ENCODE peak calls at places on chromosome 14, in six cellular contexts. H, G, B, Q, S and P are unnamed samples.

GRCh38 chr14:55448146-55448614 is 7.8 kb upstream of the TBPL2 start:
- DNase-seq in Q (no peak), G (no peak), H (no peak), B (no peak), S (no peak), P (no peak)

GRCh38 chr14:81801921-81802320 is 268.3 kb upstream of the SEL1L start:
- DNase-seq in S (no peak), H (no peak), Q (no peak), G (no peak), B (no peak), P (no peak)

GRCh38 chr14:93906341-93907329 is 20.5 kb upstream of the FAM181A start:
- DNase-seq in Q (peak), B (no peak), S (peak), H (peak), G (peak), P (peak)

GRCh38 chr14:101602466-101602840 is 41.2 kb downstream of the DIO3 start:
- DNase-seq in B (no peak), G (no peak), S (no peak), H (no peak), Q (no peak), P (no peak)

GRCh38 chr14:24605435-24606190 is 3.9 kb downstream of the GZMH start:
- DNase-seq in B (no peak), H (peak), G (peak), S (peak), Q (peak), P (peak)

GRCh38 chr14:20608383-20609095 is 17.4 kb upstream of the RNASE12 start:
- DNase-seq in G (no peak), Q (no peak), B (no peak), S (no peak), H (no peak), P (no peak)

GRCh38 chr14:102320033-102320660 is 601 bp downstream of the ZNF839 start:
- DNase-seq in H (no peak), Q (no peak), G (no peak), B (no peak), S (peak), P (peak)

GRCh38 chr14:32109676-32110075 is 32.6 kb downstream of the ARHGAP5 start:
- DNase-seq in H (no peak), Q (no peak), G (no peak), S (no peak), B (no peak), P (no peak)

GRCh38 chr14:85214471-85214870 is 315.5 kb upstream of the FLRT2 start:
- DNase-seq in G (no peak), Q (no peak), S (no peak), B (no peak), H (no peak), P (no peak)

GRCh38 chr14:76034566-76034965 is 49.0 kb downstream of the IFT43 start:
- DNase-seq in S (no peak), G (no peak), B (no peak), H (no peak), Q (no peak), P (no peak)

GRCh38 chr14:48384786-48385185 is 709.4 kb upstream of the MDGA2 start:
- DNase-seq in G (no peak), S (no peak), Q (no peak), H (no peak), B (no peak), P (no peak)

GRCh38 chr14:26596722-26597030 is 1.2 kb downstream of the NOVA1 start:
- DNase-seq in Q (no peak), G (no peak), S (no peak), H (no peak), B (no peak), P (no peak)

GRCh38 chr14:105490318-105490571 is 801 bp upstream of the TEDC1 start:
- DNase-seq in Q (no peak), H (no peak), B (no peak), G (no peak), S (no peak), P (no peak)

GRCh38 chr14:99047436-99048110 is 224.4 kb downstream of the BCL11B start:
- DNase-seq in S (no peak), B (no peak), Q (no peak), G (no peak), H (no peak), P (no peak)

GRCh38 chr14:100875126-100875525 is 28.4 kb downstream of the RTL1 start:
- DNase-seq in G (no peak), S (no peak), H (no peak), Q (no peak), B (no peak), P (no peak)

GRCh38 chr14:67269338-67270060 is 28.3 kb downstream of the PALS1 start:
- DNase-seq in S (no peak), B (no peak), G (no peak), H (peak), Q (no peak), P (no peak)

GRCh38 chr14:65502676-65503124 is 90.2 kb downstream of the FUT8 start:
- DNase-seq in H (no peak), G (no peak), Q (no peak), S (no peak), B (peak), P (no peak)

GRCh38 chr14:81209187-81209836 is 11.4 kb downstream of the GTF2A1 start:
- DNase-seq in H (no peak), Q (no peak), G (no peak), B (peak), S (no peak), P (peak)

GRCh38 chr14:50001999-50002925 is 109.4 kb downstream of the ARF6 start:
- DNase-seq in H (no peak), S (no peak), G (no peak), B (peak), Q (no peak), P (peak)

GRCh38 chr14:85437143-85437542 is 92.8 kb upstream of the FLRT2 start:
- DNase-seq in Q (no peak), G (peak), B (no peak), S (no peak), H (no peak), P (no peak)

GRCh38 chr14:78606111-78606510 is 435.9 kb downstream of the NRXN3 start:
- DNase-seq in B (no peak), G (no peak), S (no peak), Q (no peak), H (no peak), P (no peak)

GRCh38 chr14:94304243-94304642 is 11.2 kb upstream of the SERPINA10 start:
- DNase-seq in S (no peak), H (no peak), Q (no peak), B (no peak), G (no peak), P (no peak)

GRCh38 chr14:91854327-91854934 is 12.9 kb downstream of the TC2N start:
- DNase-seq in Q (no peak), G (no peak), H (no peak), B (no peak), S (no peak), P (no peak)

GRCh38 chr14:100214768-100215079 is 24.2 kb upstream of the YY1 start:
- DNase-seq in S (no peak), G (no peak), H (no peak), B (no peak), Q (no peak), P (no peak)

GRCh38 chr14:76901171-76902055 is 75.2 kb downstream of the LRRC74A start:
- DNase-seq in Q (no peak), S (no peak), H (no peak), B (no peak), G (no peak), P (no peak)

GRCh38 chr14:70052990-70053389 is 135.8 kb downstream of the SLC8A3 start:
- DNase-seq in B (no peak), H (no peak), S (no peak), Q (no peak), G (peak), P (no peak)

GRCh38 chr14:32202468-32202865 is 602 bp downstream of the RNU6-8 start:
- DNase-seq in G (peak), Q (no peak), B (no peak), S (no peak), H (peak), P (no peak)

GRCh38 chr14:22521449-22522239 is 67.4 kb downstream of the DAD1 start:
- DNase-seq in H (no peak), G (peak), B (no peak), Q (no peak), S (no peak), P (no peak)
- H3K4me3 ChIP-seq in H (no peak), G (no peak), B (no peak), Q (no peak), S (no peak), P (no peak)

DNA sequence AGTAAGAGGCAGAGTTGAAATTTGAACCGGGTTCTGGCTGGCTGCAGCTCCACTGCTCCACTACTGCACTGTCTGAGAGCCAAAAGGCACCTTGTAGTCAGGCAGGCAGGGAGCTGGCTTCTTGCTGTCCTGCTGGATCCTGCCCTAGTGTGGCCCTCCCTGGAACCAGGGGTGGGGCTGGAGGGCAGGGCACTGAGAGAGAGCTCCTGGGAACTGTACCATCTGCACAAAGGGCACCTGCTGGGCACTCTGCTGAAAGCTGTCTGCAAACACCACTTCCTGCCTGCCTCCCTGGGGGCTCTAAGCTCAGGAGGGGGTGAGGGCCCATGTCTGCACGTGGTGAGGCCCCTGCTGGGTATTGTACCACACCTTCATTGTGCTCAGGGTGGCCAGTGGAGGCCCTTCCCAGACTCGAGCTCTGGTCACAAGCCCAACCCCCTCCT is 19.0 kb upstream of the TCL1B start:
- DNase-seq in H (no peak), G (no peak), S (no peak), Q (no peak), B (no peak), P (no peak)
- TF ChIP-seq GABPA in H (no peak), G (no peak), S (no peak), Q (no peak), B (no peak), P (no peak)

DNA sequence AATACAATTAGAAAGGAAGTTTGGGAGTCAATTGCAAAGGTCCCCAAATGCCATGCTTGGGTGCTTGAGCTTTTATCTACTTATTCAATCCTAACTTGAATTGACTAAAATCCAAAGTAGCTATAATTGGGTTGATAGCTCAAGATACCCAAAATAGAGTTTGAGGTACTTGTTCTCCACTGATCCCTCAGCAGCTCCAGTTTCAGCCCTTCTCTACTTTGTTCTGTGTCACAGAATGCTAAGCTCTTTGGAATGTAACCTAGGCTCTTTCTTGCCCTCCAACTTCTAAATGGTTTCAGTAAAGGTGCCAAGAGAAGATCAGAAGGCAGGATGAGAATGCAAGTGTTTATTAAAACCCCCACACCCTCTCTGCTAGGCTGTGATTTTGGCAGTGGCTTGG is 251.4 kb upstream of the CLEC14A start:
- DNase-seq in S (no peak), B (no peak), Q (no peak), H (no peak), G (no peak), P (no peak)
- H3K27ac ChIP-seq in S (no peak), B (no peak), Q (no peak), H (no peak), G (no peak), P (no peak)

DNA sequence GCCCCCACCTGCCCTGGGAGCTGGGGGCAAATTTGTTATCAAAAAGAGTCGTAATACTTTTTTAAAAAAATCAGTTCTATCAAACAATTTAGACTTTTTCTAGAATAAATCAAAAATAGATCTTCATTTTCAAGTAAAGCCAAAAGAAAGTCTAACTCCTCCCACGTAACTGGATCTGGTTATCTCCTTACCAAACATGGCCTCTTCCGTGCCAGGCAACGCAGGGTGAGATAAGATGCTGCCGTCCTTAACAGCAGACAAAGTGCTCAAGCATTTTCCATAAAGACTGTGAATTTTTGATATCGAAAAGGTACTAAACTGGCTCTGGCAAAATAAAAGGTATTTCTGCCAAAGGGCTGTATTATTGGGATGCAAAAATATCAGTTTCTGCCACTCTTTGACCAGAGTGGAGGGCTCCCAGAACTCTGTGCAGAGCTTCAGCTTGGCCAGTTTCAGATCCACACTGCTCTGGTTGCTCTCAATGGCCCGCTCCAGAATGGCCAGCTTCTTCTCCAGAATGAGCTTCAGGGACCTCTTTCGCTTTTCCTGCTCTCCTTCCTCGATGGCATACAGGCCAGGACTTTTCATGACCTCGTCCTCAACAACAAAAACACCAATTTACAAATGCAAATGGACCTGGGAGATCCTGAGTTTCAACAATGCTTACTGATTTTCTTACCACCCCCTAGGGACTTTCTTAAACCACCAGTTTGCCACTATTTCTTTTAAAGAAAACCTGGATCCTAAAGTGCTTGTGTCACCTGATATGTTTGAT is 29.0 kb downstream of the NRDE2 start:
- DNase-seq in H (no peak), S (no peak), B (no peak), G (no peak), Q (no peak), P (no peak)
- H3K4me3 ChIP-seq in H (no peak), S (no peak), B (no peak), G (no peak), Q (peak), P (no peak)

DNA sequence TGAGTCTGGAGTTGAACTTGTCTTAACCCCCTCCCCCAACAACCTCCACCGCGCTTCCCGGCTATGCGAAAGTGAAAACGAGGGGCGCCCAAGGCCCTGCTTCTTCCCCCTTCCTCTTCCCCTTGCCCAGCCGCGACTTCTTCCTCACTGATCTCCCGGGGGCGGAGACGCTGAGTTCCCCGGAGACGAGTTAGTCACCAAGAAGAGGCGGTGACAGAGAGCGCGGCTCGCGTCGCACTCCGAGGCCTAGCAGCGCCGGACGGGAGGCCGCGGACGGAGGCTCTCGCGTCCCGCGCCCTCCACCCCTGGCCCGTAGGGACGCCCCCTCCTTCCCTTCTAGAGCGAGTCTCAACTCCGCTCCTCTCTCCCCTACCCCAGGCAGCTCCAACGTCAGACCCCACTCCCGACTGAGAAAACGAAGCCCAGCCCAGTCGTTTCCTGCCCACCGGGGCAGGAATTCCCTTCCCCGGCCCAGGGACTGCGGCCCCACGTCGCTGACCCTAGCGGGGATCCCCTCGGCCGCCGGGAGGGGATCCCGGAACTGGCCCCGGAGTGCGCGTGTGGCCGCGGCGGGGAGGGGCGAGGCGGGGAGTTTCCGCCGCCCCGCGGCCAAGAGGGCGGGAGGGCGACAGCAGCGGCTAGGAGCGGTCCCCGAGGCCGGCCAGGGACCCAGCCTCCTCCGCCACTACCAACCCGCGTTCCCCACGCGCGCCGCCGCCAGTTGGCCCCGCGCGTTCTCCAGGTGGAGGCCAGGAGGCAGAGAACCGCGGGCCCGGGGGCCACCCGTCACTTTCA is 1.4 kb downstream of the BAZ1A start:
- DNase-seq in B (peak), Q (peak), H (peak), S (peak), G (no peak), P (peak)
- TF ChIP-seq GABPA in B (peak), Q (peak), H (peak), S (no peak), G (peak), P (peak)

DNA sequence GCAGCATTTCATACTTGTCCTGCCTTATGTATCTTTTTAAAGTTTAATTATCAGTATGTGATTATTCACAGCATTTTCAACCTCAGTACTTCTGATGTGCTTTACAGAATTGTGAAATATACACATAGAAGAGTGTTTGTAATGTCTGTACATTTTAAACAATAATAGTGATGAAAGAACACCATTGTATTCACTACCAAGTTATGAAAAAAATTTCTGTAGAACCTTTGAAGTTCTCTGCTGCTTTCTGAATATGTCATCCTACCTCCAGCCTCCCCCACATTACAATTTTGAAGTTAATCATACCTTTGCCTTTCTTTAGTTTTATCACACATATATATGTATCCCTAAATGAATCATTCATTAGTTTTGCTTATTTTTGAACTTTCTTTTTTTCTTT is 24.8 kb downstream of the FRMD6 start:
- DNase-seq in S (no peak), B (no peak), G (peak), H (no peak), Q (no peak), P (no peak)
- H3K27ac ChIP-seq in S (no peak), B (no peak), G (peak), H (peak), Q (no peak), P (no peak)

GRCh38 chr14:57392830-57393229 is 2.4 kb downstream of the NAA30 start:
- DNase-seq in Q (no peak), B (no peak), G (no peak), S (no peak), H (no peak), P (no peak)
- H3K4me3 ChIP-seq in Q (peak), B (peak), G (peak), S (peak), H (peak), P (no peak)

DNA sequence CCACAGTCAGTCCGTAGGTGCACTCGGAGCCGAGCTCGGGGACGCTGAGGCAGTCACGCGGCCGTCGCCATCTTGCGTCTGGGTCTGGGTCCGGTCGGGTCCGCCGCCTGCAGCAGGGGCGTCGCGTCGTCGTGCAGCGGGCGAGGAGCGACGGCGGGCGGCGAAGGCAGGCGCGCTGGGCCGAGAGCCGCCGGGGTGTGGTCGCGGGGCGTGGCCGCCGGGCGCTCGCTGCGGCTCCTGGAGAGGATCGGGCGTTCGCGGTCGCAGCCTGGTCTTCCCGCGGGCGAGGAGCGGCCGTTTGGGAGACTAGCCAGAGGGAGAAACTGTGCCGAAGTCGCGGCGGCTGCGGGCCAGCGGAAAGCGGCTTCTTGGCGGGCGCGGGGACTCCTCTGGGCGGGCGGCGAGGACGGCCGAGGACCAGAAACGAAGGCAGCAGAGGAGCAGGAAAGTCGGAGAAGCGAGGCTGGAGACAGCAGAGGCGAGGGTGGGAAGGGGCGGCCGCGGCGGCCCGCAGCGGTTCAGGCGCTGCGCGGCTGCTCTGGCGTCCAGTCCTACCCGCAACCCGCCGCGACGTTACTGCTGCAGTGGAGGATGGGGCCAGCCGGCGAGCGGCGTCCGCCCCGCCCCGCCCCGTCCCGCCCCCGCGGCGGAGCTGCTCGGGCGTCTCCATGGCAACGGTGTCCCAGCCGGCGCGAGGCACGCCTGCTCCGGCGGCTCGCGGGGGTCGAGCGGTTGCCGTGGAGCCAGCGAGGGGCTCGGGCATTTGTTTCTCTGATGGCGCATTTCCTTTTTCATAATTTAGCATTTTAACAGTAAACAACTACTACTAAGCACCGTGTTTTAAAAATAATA is at the start of gene PNMA1:
- DNase-seq in H (peak), S (peak), G (peak), Q (peak), B (no peak), P (peak)
- TF ChIP-seq GABPA in H (no peak), S (no peak), G (no peak), Q (no peak), B (no peak), P (no peak)